ENCODE peak calls at places on chromosomes 1 and 21, in five cellular contexts. X, A, C, S and I are unnamed samples.

GRCh38 chr1:174990382-174990999 is 9.3 kb upstream of the CACYBP start:
- DNase-seq in S (no peak), C (peak; percentile 42), X (peak; percentile 49), A (no peak), I (no peak)

GRCh38 chr1:247360991-247361721 is 29.5 kb upstream of the ZNF496 start:
- DNase-seq in S (no peak), X (no peak), A (no peak), C (peak; percentile 29), I (no peak)

GRCh38 chr1:181503130-181503810 is 20.0 kb downstream of the CACNA1E start:
- DNase-seq in C (peak; percentile 29), A (no peak), X (no peak), S (no peak), I (no peak)

GRCh38 chr1:39491146-39491921 is at the start of gene BMP8A:
- DNase-seq in C (peak; percentile 84), A (no peak), X (peak; percentile 96), S (peak; percentile 74), I (peak; percentile 92)

GRCh38 chr1:218380125-218380977 is 35.2 kb downstream of the TGFB2 start:
- DNase-seq in C (no peak), A (peak; percentile 63), X (no peak), S (no peak), I (no peak)

GRCh38 chr1:177137814-177138213 is 26.7 kb downstream of the ASTN1 start:
- DNase-seq in X (no peak), S (no peak), A (no peak), C (no peak), I (no peak)

GRCh38 chr1:12276225-12276624 is 46.4 kb downstream of the VPS13D start:
- DNase-seq in X (peak; percentile 7), A (no peak), S (no peak), C (no peak), I (peak; percentile 79)

GRCh38 chr1:42939216-42939615 is 19.5 kb downstream of the SLC2A1 start:
- DNase-seq in A (no peak), X (no peak), C (peak; percentile 60), S (peak; percentile 55), I (peak; percentile 41)

GRCh38 chr21:45535341-45536081 is 6.7 kb downstream of the SLC19A1 start:
- DNase-seq in A (no peak), X (no peak), S (peak; percentile 72), C (no peak), I (peak; percentile 51)

GRCh38 chr1:81305997-81306452 is 494.7 kb upstream of the ADGRL2 start:
- DNase-seq in A (no peak), S (no peak), C (peak; percentile 23), X (peak; percentile 60), I (peak; percentile 62)

GRCh38 chr1:93976711-93977328 is 67.6 kb upstream of the GCLM start:
- DNase-seq in X (no peak), S (no peak), C (no peak), A (no peak), I (no peak)

GRCh38 chr1:193558491-193559028 is 372.1 kb upstream of the B3GALT2 start:
- DNase-seq in A (no peak), S (no peak), X (no peak), C (peak; percentile 34), I (no peak)

GRCh38 chr1:226082959-226083302 is 20.4 kb downstream of the H3-3A start:
- DNase-seq in A (peak; percentile 58), X (peak; percentile 87), C (no peak), S (peak; percentile 82), I (peak; percentile 85)

GRCh38 chr1:19640363-19641316 is 3.5 kb upstream of the NBL1 start:
- DNase-seq in S (peak; percentile 41), A (peak; percentile 49), C (peak; percentile 85), X (peak; percentile 80), I (peak; percentile 92)

GRCh38 chr1:226109829-226110248 is 47.3 kb downstream of the H3-3A start:
- DNase-seq in S (peak; percentile 93), X (peak; percentile 99), A (peak; percentile 87), C (peak; percentile 92), I (peak; percentile 93)

GRCh38 chr1:905811-906531 is 17.8 kb upstream of the SAMD11 start:
- DNase-seq in S (peak; percentile 72), X (peak; percentile 48), C (no peak), A (peak; percentile 54), I (peak; percentile 47)

GRCh38 chr1:218479436-218480115 is 134.4 kb downstream of the TGFB2 start:
- DNase-seq in S (no peak), X (no peak), A (no peak), C (no peak), I (no peak)

GRCh38 chr21:18030248-18030647 is 211.1 kb upstream of the C21orf91 start:
- DNase-seq in A (no peak), S (no peak), C (no peak), X (no peak), I (no peak)

GRCh38 chr1:220527279-220528048 is 472 bp upstream of the MARK1 start:
- DNase-seq in X (peak; percentile 52), S (peak; percentile 75), A (no peak), C (peak; percentile 79), I (peak; percentile 74)

GRCh38 chr1:110084226-110085078 is 14.0 kb upstream of the ALX3 start:
- DNase-seq in X (no peak), S (peak; percentile 77), C (peak; percentile 39), A (no peak), I (peak; percentile 63)

GRCh38 chr1:162292422-162292849 is 84.2 kb downstream of the SPATA46 start:
- DNase-seq in S (no peak), X (no peak), C (no peak), A (no peak), I (no peak)

GRCh38 chr1:229148041-229148671 is 122.8 kb upstream of the RAB4A start:
- DNase-seq in X (peak; percentile 61), A (no peak), S (no peak), C (no peak), I (peak; percentile 87)

GRCh38 chr1:185694081-185694480 is 40.1 kb upstream of the HMCN1 start:
- DNase-seq in C (no peak), S (no peak), A (no peak), X (no peak), I (no peak)
- H3K27ac ChIP-seq in C (no peak overlapping the region), S (no peak overlapping the region), A (no peak overlapping the region), X (peak overlapping the region; percentile 7), I (no peak overlapping the region)

GRCh38 chr1:115828101-115829022 is 12.6 kb downstream of the NHLH2 start:
- DNase-seq in A (no peak), S (no peak), X (peak; percentile 83), C (peak; percentile 21), I (peak; percentile 87)
- H3K4me3 ChIP-seq in A (peak overlapping the region; percentile 34), S (peak overlapping the region; percentile 47), X (peak overlapping the region; percentile 38), C (peak overlapping the region; percentile 36), I (peak overlapping the region; percentile 78)

GRCh38 chr1:45375104-45376090 is 35.2 kb upstream of the MUTYH start:
- DNase-seq in A (no peak), S (no peak), C (no peak), X (no peak), I (no peak)
- TF ChIP-seq CTCF in A (no peak), S (peak; percentile 5), C (no peak), X (no peak), I (no peak)

GRCh38 chr1:24620678-24621077 is 22.4 kb upstream of the SRRM1 start:
- DNase-seq in A (no peak), S (no peak), X (no peak), C (no peak), I (no peak)
- H3K27ac ChIP-seq in A (peak overlapping the region; percentile 55), S (no peak overlapping the region), X (no peak overlapping the region), C (no peak overlapping the region), I (no peak overlapping the region)

GRCh38 chr1:210310562-210310961 is 18.1 kb upstream of the HHAT start:
- DNase-seq in C (no peak), A (no peak), S (no peak), X (no peak), I (no peak)

GRCh38 chr1:210315529-210315928 is 13.2 kb upstream of the HHAT start:
- DNase-seq in X (no peak), S (no peak), C (no peak), A (no peak), I (no peak)

GRCh38 chr1:210311726-210312493 is 16.8 kb upstream of the HHAT start:
- DNase-seq in S (no peak), C (no peak), A (no peak), X (no peak), I (no peak)

GRCh38 chr1:210313046-210313445 is 15.7 kb upstream of the HHAT start:
- DNase-seq in X (no peak), S (no peak), C (no peak), A (no peak), I (no peak)
- H3K4me3 ChIP-seq in X (no peak overlapping the region), S (no peak overlapping the region), C (no peak overlapping the region), A (no peak overlapping the region), I (no peak overlapping the region)

GRCh38 chr1:47598357-47598756 is 160.5 kb downstream of the FOXD2 start:
- DNase-seq in S (no peak), C (no peak), X (no peak), A (no peak), I (peak; percentile 24)
- TF ChIP-seq CTCF in S (no peak), C (no peak), X (no peak), A (no peak), I (no peak)

GRCh38 chr21:27584266-27584665 is 617.4 kb upstream of the ADAMTS5 start:
- DNase-seq in X (no peak), C (no peak), S (no peak), A (no peak), I (no peak)
- H3K27ac ChIP-seq in X (no peak overlapping the region), C (no peak overlapping the region), S (no peak overlapping the region), A (no peak overlapping the region), I (no peak overlapping the region)